ENCODE peak calls at places on chromosome 10, in five cellular contexts. R is GM23338, Y is ascending aorta, W is prostate gland, Q is stomach. A is an unnamed sample.

GRCh38 chr10:8800426-8800825 is 745.9 kb downstream of the GATA3 start:
- DNase-seq in R (no peak), Y (no peak), W (no peak), Q (no peak), A (no peak)

GRCh38 chr10:26513101-26513500 is 75.0 kb downstream of the APBB1IP start:
- DNase-seq in R (no peak), Y (no peak), W (no peak), Q (no peak), A (no peak)

GRCh38 chr10:7121154-7121797 is 289.6 kb downstream of the SFMBT2 start:
- DNase-seq in R (peak; percentile 90), Y (peak; percentile 20), W (peak; percentile 32), Q (peak; percentile 43), A (peak; percentile 20)

GRCh38 chr10:114031113-114031512 is 12.6 kb upstream of the ADRB1 start:
- DNase-seq in R (no peak), Y (no peak), W (no peak), Q (no peak), A (no peak)

GRCh38 chr10:93752761-93753160 is 5.0 kb upstream of the LGI1 start:
- DNase-seq in R (no peak), Y (no peak), W (no peak), Q (no peak), A (no peak)

GRCh38 chr10:80924063-80924952 is 386.6 kb downstream of the SH2D4B start:
- DNase-seq in R (peak; percentile 83), Y (no peak), W (peak; percentile 37), Q (peak; percentile 41), A (peak; percentile 53)

GRCh38 chr10:97465982-97466381 is 20.0 kb downstream of the ZDHHC16 start:
- DNase-seq in R (no peak), Y (no peak), W (no peak), Q (no peak), A (no peak)

GRCh38 chr10:23195846-23196200 is 3.7 kb downstream of the PTF1A start:
- DNase-seq in R (no peak), Y (no peak), W (no peak), Q (no peak), A (no peak)

GRCh38 chr10:121935702-121936101 is 7.9 kb upstream of the ATE1 start:
- DNase-seq in R (no peak), Y (no peak), W (no peak), Q (peak; percentile 42), A (peak; percentile 48)

GRCh38 chr10:32054087-32054486 is 2.1 kb downstream of the KIF5B start:
- DNase-seq in R (peak; percentile 20), Y (no peak), W (peak; percentile 14), Q (no peak), A (peak; percentile 45)

GRCh38 chr10:23742368-23742767 is 303.5 kb downstream of the OTUD1 start:
- DNase-seq in R (no peak), Y (no peak), W (no peak), Q (no peak), A (no peak)

GRCh38 chr10:12396567-12396966 is 47.2 kb downstream of the CAMK1D start:
- DNase-seq in R (no peak), Y (no peak), W (no peak), Q (no peak), A (peak; percentile 64)

GRCh38 chr10:371515-371914 is 236.3 kb downstream of the ZMYND11 start:
- DNase-seq in R (no peak), Y (no peak), W (no peak), Q (no peak), A (no peak)

GRCh38 chr10:63713191-63714144 is 192.3 kb downstream of the REEP3 start:
- DNase-seq in R (peak; percentile 99), Y (no peak), W (no peak), Q (peak; percentile 78), A (peak; percentile 67)
- H3K27ac ChIP-seq in R (peak overlapping the region; percentile 90), Y (peak overlapping the region; percentile 89), W (peak overlapping the region; percentile 81), Q (peak overlapping the region; percentile 90), A (peak overlapping the region; percentile 94)

GRCh38 chr10:58010076-58010475 is 257.6 kb downstream of the IPMK start:
- DNase-seq in R (no peak), Y (no peak), W (no peak), Q (no peak), A (no peak)

GRCh38 chr10:58016614-58017013 is 251.1 kb downstream of the IPMK start:
- DNase-seq in R (peak; percentile 30), Y (no peak), W (no peak), Q (no peak), A (no peak)

GRCh38 chr10:58014436-58014835 is 253.3 kb downstream of the IPMK start:
- DNase-seq in R (no peak), Y (no peak), W (no peak), Q (no peak), A (no peak)

GRCh38 chr10:58017719-58018367 is 249.9 kb downstream of the IPMK start:
- DNase-seq in R (no peak), Y (no peak), W (no peak), Q (no peak), A (no peak)

DNA sequence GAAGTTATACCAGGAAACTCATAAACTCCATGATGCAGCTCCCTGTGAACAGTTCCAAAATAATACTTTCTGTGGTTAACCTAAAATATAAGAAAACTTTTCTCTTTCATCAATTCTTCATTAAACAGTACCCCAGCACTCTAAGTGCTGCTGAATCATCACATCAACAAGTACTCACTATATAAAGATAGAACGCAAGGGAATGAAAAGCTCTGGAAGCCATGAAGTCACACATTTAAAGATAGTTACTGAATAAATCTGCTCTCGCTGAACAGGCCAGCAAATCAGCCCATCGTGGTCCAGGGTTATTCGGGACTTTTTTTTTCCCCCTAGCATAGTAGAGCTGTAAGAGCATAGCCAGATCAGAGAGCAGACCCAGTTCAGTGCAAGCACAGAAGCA is 254.3 kb downstream of the IPMK start:
- DNase-seq in R (no peak), Y (no peak), W (no peak), Q (no peak), A (no peak)
- H3K4me1 ChIP-seq in R (peaks cover 15% of the 10 kb centered on the region), Y (no peaks in the 10 kb centered on the region), W (no peaks in the 10 kb centered on the region), Q (no peaks in the 10 kb centered on the region), A (no peaks in the 10 kb centered on the region)

DNA sequence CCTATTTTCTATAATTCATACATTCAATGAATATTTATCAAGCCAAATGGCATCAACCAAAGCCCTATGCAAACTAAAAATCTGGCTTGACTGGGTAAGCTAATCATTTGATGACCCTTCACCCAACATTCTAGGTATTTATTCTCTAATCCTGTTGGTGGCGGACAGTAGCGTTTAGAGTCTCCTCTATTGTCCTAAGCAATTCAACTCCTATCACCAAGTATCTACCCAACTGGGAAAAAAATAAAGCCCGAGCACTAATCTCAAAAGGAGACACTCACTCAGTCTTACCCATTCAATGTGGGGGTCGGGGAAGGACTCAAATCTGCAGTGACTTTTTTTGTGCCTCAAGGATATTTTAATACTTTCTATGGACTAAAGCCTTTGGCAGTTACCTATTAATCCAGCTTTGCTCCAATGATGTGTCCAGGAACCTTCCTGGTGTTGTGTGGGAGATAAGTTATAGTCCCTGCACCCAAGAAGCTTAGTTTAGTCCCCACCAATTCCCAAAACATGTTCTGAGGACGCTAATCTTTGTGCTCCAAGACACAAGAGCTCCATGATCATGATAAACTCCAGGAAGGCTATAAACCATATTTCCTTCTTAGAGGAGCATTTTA is 30.6 kb downstream of the DNMBP start:
- DNase-seq in R (no peak), Y (no peak), W (no peak), Q (no peak), A (no peak)
- H3K4me3 ChIP-seq in R (no peak overlapping the region), Y (no peak overlapping the region), W (no peak overlapping the region), Q (no peak overlapping the region), A (no peak overlapping the region)

GRCh38 chr10:86635402-86635801 is 18.9 kb upstream of the OPN4 start:
- DNase-seq in R (no peak), Y (no peak), W (no peak), Q (no peak), A (no peak)
- H3K27ac ChIP-seq in R (no peak overlapping the region), Y (peak overlapping the region; percentile 60), W (no peak overlapping the region), Q (no peak overlapping the region), A (no peak overlapping the region)

GRCh38 chr10:71741029-71741428 is 21.5 kb upstream of the C10orf105 start:
- DNase-seq in R (no peak), Y (no peak), W (no peak), Q (no peak), A (no peak)

GRCh38 chr10:71742301-71743098 is 22.9 kb upstream of the C10orf105 start:
- DNase-seq in R (no peak), Y (no peak), W (no peak), Q (no peak), A (no peak)

GRCh38 chr10:71741671-71742070 is 22.1 kb upstream of the C10orf105 start:
- DNase-seq in R (no peak), Y (no peak), W (no peak), Q (no peak), A (no peak)

GRCh38 chr10:71739368-71739900 is 19.9 kb upstream of the C10orf105 start:
- DNase-seq in R (no peak), Y (no peak), W (no peak), Q (no peak), A (no peak)

DNA sequence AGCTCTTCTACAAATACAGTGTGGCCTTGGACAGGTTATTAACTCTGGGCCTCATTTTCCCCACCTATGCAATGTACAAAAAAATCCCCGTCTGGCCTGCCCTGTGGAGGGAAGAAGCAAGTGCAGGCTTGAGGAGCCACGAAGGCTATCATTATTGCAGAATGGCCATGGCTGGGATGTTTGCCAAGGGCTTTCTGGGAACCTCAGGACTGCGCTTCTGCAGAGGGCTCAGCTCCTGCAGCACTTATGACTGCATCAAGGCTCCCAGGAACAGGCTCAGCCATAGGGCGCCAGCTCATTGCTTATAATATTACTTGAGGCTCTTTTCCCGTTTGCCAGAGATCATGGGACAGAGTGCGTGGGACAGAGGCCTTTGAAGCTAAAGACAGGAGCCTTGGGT is 20.5 kb upstream of the C10orf105 start:
- DNase-seq in R (no peak), Y (no peak), W (peak; percentile 36), Q (no peak), A (no peak)
- H3K4me1 ChIP-seq in R (no peaks in the 10 kb centered on the region), Y (no peaks in the 10 kb centered on the region), W (peaks cover 6% of the 10 kb centered on the region), Q (peaks cover 24% of the 10 kb centered on the region), A (peaks cover 20% of the 10 kb centered on the region)

DNA sequence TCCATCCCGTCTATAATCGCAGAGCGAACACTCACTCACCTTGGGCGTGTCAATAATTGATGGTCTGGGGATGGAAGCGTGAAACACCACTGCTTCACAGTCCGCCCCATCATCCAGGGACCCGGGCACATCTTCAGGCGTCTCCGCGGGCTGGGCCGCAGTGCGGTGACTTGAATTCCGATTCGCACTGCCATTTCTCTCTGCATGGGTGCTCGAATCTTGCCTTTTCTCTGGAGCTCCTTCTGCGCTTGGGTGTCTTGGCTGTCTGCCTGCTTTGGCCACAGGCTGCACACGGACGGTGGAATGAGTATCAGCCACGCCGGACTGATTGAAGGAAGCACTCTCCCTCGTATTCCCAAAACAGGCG is 500 bp downstream of the FAM107B start:
- DNase-seq in R (no peak), Y (no peak), W (no peak), Q (no peak), A (no peak)
- H3K4me3 ChIP-seq in R (no peak overlapping the region), Y (no peak overlapping the region), W (no peak overlapping the region), Q (no peak overlapping the region), A (no peak overlapping the region)

DNA sequence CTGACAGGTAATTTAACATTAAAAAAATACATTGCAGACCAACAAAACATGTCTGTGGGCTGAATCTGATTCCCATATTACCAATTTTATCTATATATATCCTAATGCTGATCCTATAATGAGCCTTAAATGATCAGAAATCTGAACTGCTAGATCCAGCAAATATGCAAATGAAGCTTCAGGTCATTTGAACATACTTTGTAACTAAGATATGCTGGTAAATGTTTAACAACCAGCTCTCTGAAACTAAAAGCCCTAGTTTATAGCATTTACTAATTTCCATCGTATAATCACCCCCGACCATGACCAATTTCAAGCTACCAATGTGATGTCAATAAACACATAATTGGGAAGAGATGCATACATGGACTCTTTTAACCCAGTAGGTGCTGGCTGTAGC is 42.1 kb downstream of the PANK1 start:
- DNase-seq in R (no peak), Y (no peak), W (no peak), Q (no peak), A (no peak)
- H3K27ac ChIP-seq in R (no peak overlapping the region), Y (no peak overlapping the region), W (no peak overlapping the region), Q (no peak overlapping the region), A (no peak overlapping the region)

GRCh38 chr10:101018600-101019439 is 12.1 kb downstream of the PDZD7 start:
- DNase-seq in R (peak; percentile 92), Y (no peak), W (peak; percentile 63), Q (peak; percentile 90), A (peak; percentile 87)
- H3K4me1 ChIP-seq in R (peaks cover 12% of the 10 kb centered on the region), Y (no peaks in the 10 kb centered on the region), W (no peaks in the 10 kb centered on the region), Q (peaks cover 7% of the 10 kb centered on the region), A (no peaks in the 10 kb centered on the region)

A was measured in body of pancreas.